ENCODE peak calls at places on chromosomes 3 and 15, in four cellular contexts. M is right atrium auricular region, W is amniotic epithelial cell, H is heart left ventricle. L is an unnamed sample.

GRCh38 chr3:168165390-168166269 is 69.9 kb upstream of the GOLIM4 start:
- DNase-seq in M (peak; percentile 71), W (peak; percentile 63), H (peak; percentile 41), L (no peak)

GRCh38 chr3:50238549-50239026 is 2.6 kb downstream of the GNAI2 start:
- DNase-seq in M (peak; percentile 88), W (no peak), H (peak; percentile 93), L (peak; percentile 88)

GRCh38 chr15:29534378-29534777 is 264.8 kb upstream of the NSMCE3 start:
- DNase-seq in M (no peak), W (no peak), H (no peak), L (no peak)

GRCh38 chr15:100998630-100999029 is 79.5 kb downstream of the LRRK1 start:
- DNase-seq in M (no peak), W (no peak), H (no peak), L (no peak)

GRCh38 chr3:43391621-43392020 is 105.3 kb downstream of the SNRK start:
- DNase-seq in M (no peak), W (no peak), H (no peak), L (no peak)

GRCh38 chr3:114320251-114320650 is 26.4 kb downstream of the TIGIT start:
- DNase-seq in M (no peak), W (no peak), H (no peak), L (no peak)

GRCh38 chr3:172520332-172520831 is 2.8 kb downstream of the TNFSF10 start:
- DNase-seq in M (no peak), W (peak; percentile 91), H (no peak), L (no peak)

GRCh38 chr3:101842245-101842934 is 6.9 kb upstream of the NFKBIZ start:
- DNase-seq in M (no peak), W (no peak), H (no peak), L (no peak)

GRCh38 chr15:68797589-68798377 is 22.9 kb downstream of the ANP32A start:
- DNase-seq in M (no peak), W (no peak), H (peak; percentile 57), L (no peak)

GRCh38 chr3:166013073-166013679 is 176.0 kb upstream of the BCHE start:
- DNase-seq in M (no peak), W (peak; percentile 56), H (no peak), L (no peak)

GRCh38 chr15:61106044-61106834 is 122.9 kb downstream of the RORA start:
- DNase-seq in M (no peak), W (no peak), H (no peak), L (no peak)

L was measured in left lung.